ENCODE peak calls at places on chromosomes 1 and 21, in ten cellular contexts. One of them, this sample, is unnamed.

GRCh38 chr1:209232197-209232596 is 351.3 kb upstream of the CAMK1G start:
- DNase-seq in left cardiac atrium: no peak
- DNase-seq in stimulated activated CD4-positive, alpha-beta T cell treated with anti-CD3 and anti-CD28 coated beads, Interleukin-2, amount 100 ng/mL, for 24 hours: no peak
- DNase-seq in dermis blood vessel endothelial cell: no peak
- DNase-seq in activated naive CD4-positive, alpha-beta T cell treated with anti-CD3 and anti-CD28 coated beads for 36 hours: no peak
- DNase-seq in T-helper 2 cell: no peak
- DNase-seq in BJ: no peak
- DNase-seq in aorta: no peak
- DNase-seq in OCI-LY7: no peak
- DNase-seq in cardiac fibroblast: no peak
- DNase-seq in this sample: no peak

GRCh38 chr1:119962296-119962968 is 66.1 kb upstream of the ADAM30 start:
- DNase-seq in activated naive CD4-positive, alpha-beta T cell treated with anti-CD3 and anti-CD28 coated beads for 36 hours: no peak
- DNase-seq in BJ: no peak
- DNase-seq in aorta: no peak
- DNase-seq in dermis blood vessel endothelial cell: no peak
- DNase-seq in OCI-LY7: no peak
- DNase-seq in left cardiac atrium: no peak
- DNase-seq in cardiac fibroblast: peak
- DNase-seq in stimulated activated CD4-positive, alpha-beta T cell treated with anti-CD3 and anti-CD28 coated beads, Interleukin-2, amount 100 ng/mL, for 24 hours: no peak
- DNase-seq in T-helper 2 cell: no peak
- DNase-seq in this sample: no peak

GRCh38 chr21:44407493-44407892 is 47.8 kb upstream of the LRRC3 start:
- DNase-seq in BJ: no peak
- DNase-seq in dermis blood vessel endothelial cell: no peak
- DNase-seq in aorta: no peak
- DNase-seq in OCI-LY7: no peak
- DNase-seq in left cardiac atrium: no peak
- DNase-seq in activated naive CD4-positive, alpha-beta T cell treated with anti-CD3 and anti-CD28 coated beads for 36 hours: peak
- DNase-seq in cardiac fibroblast: no peak
- DNase-seq in T-helper 2 cell: no peak
- DNase-seq in stimulated activated CD4-positive, alpha-beta T cell treated with anti-CD3 and anti-CD28 coated beads, Interleukin-2, amount 100 ng/mL, for 24 hours: peak
- DNase-seq in this sample: no peak

GRCh38 chr21:38249256-38249655 is 7.5 kb upstream of the KCNJ15 start:
- DNase-seq in aorta: no peak
- DNase-seq in cardiac fibroblast: no peak
- DNase-seq in dermis blood vessel endothelial cell: no peak
- DNase-seq in T-helper 2 cell: no peak
- DNase-seq in BJ: no peak
- DNase-seq in activated naive CD4-positive, alpha-beta T cell treated with anti-CD3 and anti-CD28 coated beads for 36 hours: peak
- DNase-seq in OCI-LY7: no peak
- DNase-seq in left cardiac atrium: no peak
- DNase-seq in stimulated activated CD4-positive, alpha-beta T cell treated with anti-CD3 and anti-CD28 coated beads, Interleukin-2, amount 100 ng/mL, for 24 hours: no peak
- DNase-seq in this sample: no peak

GRCh38 chr1:160416369-160416768 is 16.0 kb downstream of the VANGL2 start:
- DNase-seq in cardiac fibroblast: peak
- DNase-seq in aorta: no peak
- DNase-seq in BJ: no peak
- DNase-seq in left cardiac atrium: no peak
- DNase-seq in OCI-LY7: no peak
- DNase-seq in stimulated activated CD4-positive, alpha-beta T cell treated with anti-CD3 and anti-CD28 coated beads, Interleukin-2, amount 100 ng/mL, for 24 hours: no peak
- DNase-seq in activated naive CD4-positive, alpha-beta T cell treated with anti-CD3 and anti-CD28 coated beads for 36 hours: no peak
- DNase-seq in dermis blood vessel endothelial cell: peak
- DNase-seq in T-helper 2 cell: no peak
- DNase-seq in this sample: peak

GRCh38 chr1:171344473-171344820 is 30.5 kb downstream of the FMO4 start:
- DNase-seq in aorta: no peak
- DNase-seq in activated naive CD4-positive, alpha-beta T cell treated with anti-CD3 and anti-CD28 coated beads for 36 hours: no peak
- DNase-seq in cardiac fibroblast: peak
- DNase-seq in stimulated activated CD4-positive, alpha-beta T cell treated with anti-CD3 and anti-CD28 coated beads, Interleukin-2, amount 100 ng/mL, for 24 hours: no peak
- DNase-seq in dermis blood vessel endothelial cell: no peak
- DNase-seq in OCI-LY7: no peak
- DNase-seq in T-helper 2 cell: no peak
- DNase-seq in BJ: no peak
- DNase-seq in left cardiac atrium: no peak
- DNase-seq in this sample: no peak

GRCh38 chr1:56494306-56494705 is 85.1 kb downstream of the PLPP3 start:
- DNase-seq in stimulated activated CD4-positive, alpha-beta T cell treated with anti-CD3 and anti-CD28 coated beads, Interleukin-2, amount 100 ng/mL, for 24 hours: no peak
- DNase-seq in BJ: no peak
- DNase-seq in T-helper 2 cell: no peak
- DNase-seq in activated naive CD4-positive, alpha-beta T cell treated with anti-CD3 and anti-CD28 coated beads for 36 hours: no peak
- DNase-seq in cardiac fibroblast: no peak
- DNase-seq in dermis blood vessel endothelial cell: no peak
- DNase-seq in left cardiac atrium: no peak
- DNase-seq in OCI-LY7: no peak
- DNase-seq in aorta: no peak
- DNase-seq in this sample: no peak

GRCh38 chr1:20107351-20107750 is 12.0 kb downstream of the PLA2G2D start:
- DNase-seq in stimulated activated CD4-positive, alpha-beta T cell treated with anti-CD3 and anti-CD28 coated beads, Interleukin-2, amount 100 ng/mL, for 24 hours: no peak
- DNase-seq in aorta: no peak
- DNase-seq in activated naive CD4-positive, alpha-beta T cell treated with anti-CD3 and anti-CD28 coated beads for 36 hours: no peak
- DNase-seq in cardiac fibroblast: no peak
- DNase-seq in T-helper 2 cell: no peak
- DNase-seq in OCI-LY7: no peak
- DNase-seq in BJ: no peak
- DNase-seq in left cardiac atrium: no peak
- DNase-seq in dermis blood vessel endothelial cell: no peak
- DNase-seq in this sample: no peak

GRCh38 chr1:94690033-94690712 is 130.0 kb upstream of the SLC44A3 start:
- DNase-seq in T-helper 2 cell: no peak
- DNase-seq in cardiac fibroblast: peak
- DNase-seq in dermis blood vessel endothelial cell: no peak
- DNase-seq in BJ: peak
- DNase-seq in left cardiac atrium: no peak
- DNase-seq in OCI-LY7: no peak
- DNase-seq in stimulated activated CD4-positive, alpha-beta T cell treated with anti-CD3 and anti-CD28 coated beads, Interleukin-2, amount 100 ng/mL, for 24 hours: no peak
- DNase-seq in aorta: no peak
- DNase-seq in activated naive CD4-positive, alpha-beta T cell treated with anti-CD3 and anti-CD28 coated beads for 36 hours: no peak
- DNase-seq in this sample: no peak

GRCh38 chr1:203597386-203598040 is 29.1 kb upstream of the ATP2B4 start:
- DNase-seq in stimulated activated CD4-positive, alpha-beta T cell treated with anti-CD3 and anti-CD28 coated beads, Interleukin-2, amount 100 ng/mL, for 24 hours: no peak
- DNase-seq in cardiac fibroblast: no peak
- DNase-seq in dermis blood vessel endothelial cell: no peak
- DNase-seq in OCI-LY7: no peak
- DNase-seq in BJ: no peak
- DNase-seq in T-helper 2 cell: no peak
- DNase-seq in activated naive CD4-positive, alpha-beta T cell treated with anti-CD3 and anti-CD28 coated beads for 36 hours: no peak
- DNase-seq in aorta: no peak
- DNase-seq in left cardiac atrium: peak
- DNase-seq in this sample: no peak

GRCh38 chr1:201307760-201308499 is 24.6 kb downstream of the PKP1 start:
- DNase-seq in dermis blood vessel endothelial cell: peak
- DNase-seq in T-helper 2 cell: no peak
- DNase-seq in cardiac fibroblast: no peak
- DNase-seq in activated naive CD4-positive, alpha-beta T cell treated with anti-CD3 and anti-CD28 coated beads for 36 hours: no peak
- DNase-seq in BJ: no peak
- DNase-seq in left cardiac atrium: no peak
- DNase-seq in stimulated activated CD4-positive, alpha-beta T cell treated with anti-CD3 and anti-CD28 coated beads, Interleukin-2, amount 100 ng/mL, for 24 hours: no peak
- DNase-seq in OCI-LY7: no peak
- DNase-seq in aorta: no peak
- DNase-seq in this sample: no peak

GRCh38 chr1:202302166-202302565 is 39.6 kb downstream of the UBE2T start:
- DNase-seq in stimulated activated CD4-positive, alpha-beta T cell treated with anti-CD3 and anti-CD28 coated beads, Interleukin-2, amount 100 ng/mL, for 24 hours: no peak
- DNase-seq in BJ: no peak
- DNase-seq in T-helper 2 cell: no peak
- DNase-seq in left cardiac atrium: no peak
- DNase-seq in OCI-LY7: no peak
- DNase-seq in activated naive CD4-positive, alpha-beta T cell treated with anti-CD3 and anti-CD28 coated beads for 36 hours: no peak
- DNase-seq in cardiac fibroblast: no peak
- DNase-seq in aorta: no peak
- DNase-seq in dermis blood vessel endothelial cell: no peak
- DNase-seq in this sample: no peak

GRCh38 chr1:41662061-41662655 is 177.7 kb upstream of the EDN2 start:
- DNase-seq in OCI-LY7: no peak
- DNase-seq in aorta: peak
- DNase-seq in dermis blood vessel endothelial cell: peak
- DNase-seq in activated naive CD4-positive, alpha-beta T cell treated with anti-CD3 and anti-CD28 coated beads for 36 hours: peak
- DNase-seq in left cardiac atrium: peak
- DNase-seq in cardiac fibroblast: peak
- DNase-seq in BJ: no peak
- DNase-seq in stimulated activated CD4-positive, alpha-beta T cell treated with anti-CD3 and anti-CD28 coated beads, Interleukin-2, amount 100 ng/mL, for 24 hours: peak
- DNase-seq in T-helper 2 cell: peak
- DNase-seq in this sample: peak

GRCh38 chr1:240705584-240705983 is 93.6 kb upstream of the GREM2 start:
- DNase-seq in left cardiac atrium: no peak
- DNase-seq in dermis blood vessel endothelial cell: no peak
- DNase-seq in T-helper 2 cell: no peak
- DNase-seq in BJ: no peak
- DNase-seq in aorta: no peak
- DNase-seq in OCI-LY7: no peak
- DNase-seq in stimulated activated CD4-positive, alpha-beta T cell treated with anti-CD3 and anti-CD28 coated beads, Interleukin-2, amount 100 ng/mL, for 24 hours: no peak
- DNase-seq in cardiac fibroblast: peak
- DNase-seq in activated naive CD4-positive, alpha-beta T cell treated with anti-CD3 and anti-CD28 coated beads for 36 hours: no peak
- DNase-seq in this sample: no peak

GRCh38 chr1:23178931-23179330 is 10.3 kb upstream of the LUZP1 start:
- DNase-seq in activated naive CD4-positive, alpha-beta T cell treated with anti-CD3 and anti-CD28 coated beads for 36 hours: no peak
- DNase-seq in T-helper 2 cell: no peak
- DNase-seq in OCI-LY7: peak
- DNase-seq in cardiac fibroblast: peak
- DNase-seq in stimulated activated CD4-positive, alpha-beta T cell treated with anti-CD3 and anti-CD28 coated beads, Interleukin-2, amount 100 ng/mL, for 24 hours: no peak
- DNase-seq in left cardiac atrium: no peak
- DNase-seq in aorta: no peak
- DNase-seq in dermis blood vessel endothelial cell: peak
- DNase-seq in BJ: no peak
- DNase-seq in this sample: peak

GRCh38 chr21:38929137-38929536 is 123.4 kb downstream of the ETS2 start:
- DNase-seq in OCI-LY7: no peak
- DNase-seq in aorta: no peak
- DNase-seq in T-helper 2 cell: no peak
- DNase-seq in BJ: no peak
- DNase-seq in cardiac fibroblast: no peak
- DNase-seq in stimulated activated CD4-positive, alpha-beta T cell treated with anti-CD3 and anti-CD28 coated beads, Interleukin-2, amount 100 ng/mL, for 24 hours: no peak
- DNase-seq in dermis blood vessel endothelial cell: no peak
- DNase-seq in left cardiac atrium: no peak
- DNase-seq in activated naive CD4-positive, alpha-beta T cell treated with anti-CD3 and anti-CD28 coated beads for 36 hours: no peak
- DNase-seq in this sample: no peak

GRCh38 chr1:78540056-78540455 is 49.3 kb downstream of the PTGFR start:
- DNase-seq in cardiac fibroblast: no peak
- DNase-seq in left cardiac atrium: no peak
- DNase-seq in OCI-LY7: no peak
- DNase-seq in BJ: no peak
- DNase-seq in stimulated activated CD4-positive, alpha-beta T cell treated with anti-CD3 and anti-CD28 coated beads, Interleukin-2, amount 100 ng/mL, for 24 hours: no peak
- DNase-seq in aorta: no peak
- DNase-seq in dermis blood vessel endothelial cell: no peak
- DNase-seq in T-helper 2 cell: no peak
- DNase-seq in activated naive CD4-positive, alpha-beta T cell treated with anti-CD3 and anti-CD28 coated beads for 36 hours: no peak
- DNase-seq in this sample: no peak

GRCh38 chr1:192445849-192446489 is 129.2 kb downstream of the RGS21 start:
- DNase-seq in activated naive CD4-positive, alpha-beta T cell treated with anti-CD3 and anti-CD28 coated beads for 36 hours: peak
- DNase-seq in BJ: no peak
- DNase-seq in stimulated activated CD4-positive, alpha-beta T cell treated with anti-CD3 and anti-CD28 coated beads, Interleukin-2, amount 100 ng/mL, for 24 hours: peak
- DNase-seq in OCI-LY7: peak
- DNase-seq in dermis blood vessel endothelial cell: peak
- DNase-seq in cardiac fibroblast: peak
- DNase-seq in left cardiac atrium: peak
- DNase-seq in T-helper 2 cell: peak
- DNase-seq in aorta: peak
- DNase-seq in this sample: peak

GRCh38 chr1:8094481-8095241 is 68.6 kb upstream of the ERRFI1 start:
- DNase-seq in dermis blood vessel endothelial cell: peak
- DNase-seq in aorta: no peak
- DNase-seq in BJ: no peak
- DNase-seq in left cardiac atrium: no peak
- DNase-seq in T-helper 2 cell: no peak
- DNase-seq in activated naive CD4-positive, alpha-beta T cell treated with anti-CD3 and anti-CD28 coated beads for 36 hours: no peak
- DNase-seq in cardiac fibroblast: peak
- DNase-seq in stimulated activated CD4-positive, alpha-beta T cell treated with anti-CD3 and anti-CD28 coated beads, Interleukin-2, amount 100 ng/mL, for 24 hours: no peak
- DNase-seq in OCI-LY7: no peak
- DNase-seq in this sample: peak

GRCh38 chr1:160400284-160400645 is at the start of gene VANGL2:
- DNase-seq in stimulated activated CD4-positive, alpha-beta T cell treated with anti-CD3 and anti-CD28 coated beads, Interleukin-2, amount 100 ng/mL, for 24 hours: peak
- DNase-seq in T-helper 2 cell: no peak
- DNase-seq in aorta: peak
- DNase-seq in dermis blood vessel endothelial cell: peak
- DNase-seq in cardiac fibroblast: peak
- DNase-seq in activated naive CD4-positive, alpha-beta T cell treated with anti-CD3 and anti-CD28 coated beads for 36 hours: peak
- DNase-seq in OCI-LY7: peak
- DNase-seq in left cardiac atrium: peak
- DNase-seq in BJ: no peak
- DNase-seq in this sample: no peak

GRCh38 chr1:30645807-30646206 is 77.6 kb downstream of the MATN1 start:
- DNase-seq in aorta: no peak
- DNase-seq in T-helper 2 cell: no peak
- DNase-seq in OCI-LY7: no peak
- DNase-seq in dermis blood vessel endothelial cell: no peak
- DNase-seq in left cardiac atrium: no peak
- DNase-seq in activated naive CD4-positive, alpha-beta T cell treated with anti-CD3 and anti-CD28 coated beads for 36 hours: no peak
- DNase-seq in cardiac fibroblast: no peak
- DNase-seq in BJ: no peak
- DNase-seq in stimulated activated CD4-positive, alpha-beta T cell treated with anti-CD3 and anti-CD28 coated beads, Interleukin-2, amount 100 ng/mL, for 24 hours: no peak
- DNase-seq in this sample: no peak

GRCh38 chr1:82979593-82980230 is 1019.2 kb downstream of the TTLL7 start:
- DNase-seq in dermis blood vessel endothelial cell: no peak
- DNase-seq in BJ: no peak
- DNase-seq in left cardiac atrium: no peak
- DNase-seq in cardiac fibroblast: no peak
- DNase-seq in activated naive CD4-positive, alpha-beta T cell treated with anti-CD3 and anti-CD28 coated beads for 36 hours: no peak
- DNase-seq in T-helper 2 cell: no peak
- DNase-seq in OCI-LY7: peak
- DNase-seq in aorta: no peak
- DNase-seq in stimulated activated CD4-positive, alpha-beta T cell treated with anti-CD3 and anti-CD28 coated beads, Interleukin-2, amount 100 ng/mL, for 24 hours: no peak
- DNase-seq in this sample: no peak

This sample was measured in endothelial cell of umbilical vein.